ENCODE peak calls at places on chromosomes 6 and 20, in four cellular contexts. N, A, Z and P are unnamed samples.

GRCh38 chr6:159984268-159984786 is 15.4 kb downstream of the IGF2R start:
- DNase-seq in N (no peak), A (no peak), Z (no peak), P (no peak)

GRCh38 chr6:159074866-159075265 is 30.1 kb upstream of the TAGAP start:
- DNase-seq in N (no peak), A (no peak), Z (no peak), P (no peak)

GRCh38 chr6:28589234-28589951 is 63.7 kb downstream of the GPX5 start:
- DNase-seq in N (peak), A (peak), Z (peak), P (no peak)

GRCh38 chr6:170448317-170448716 is 104.8 kb downstream of the PSMB1 start:
- DNase-seq in N (no peak), A (no peak), Z (no peak), P (no peak)

GRCh38 chr6:166930354-166930891 is 25.9 kb downstream of the RNASET2 start:
- DNase-seq in N (no peak), A (no peak), Z (no peak), P (no peak)

GRCh38 chr20:31698803-31699718 is 23.6 kb downstream of the BCL2L1 start:
- DNase-seq in N (peak), A (peak), Z (peak), P (peak)

GRCh38 chr20:17430515-17430914 is 100.7 kb downstream of the BFSP1 start:
- DNase-seq in N (no peak), A (no peak), Z (no peak), P (no peak)

GRCh38 chr20:33915726-33916331 is 77.9 kb upstream of the RALY start:
- DNase-seq in N (peak), A (peak), Z (no peak), P (no peak)

GRCh38 chr20:36827541-36828279 is 48.2 kb upstream of the TLDC2 start:
- DNase-seq in N (no peak), A (no peak), Z (no peak), P (no peak)

GRCh38 chr6:116631379-116631990 is 15.2 kb downstream of the RSPH4A start:
- DNase-seq in N (no peak), A (no peak), Z (no peak), P (no peak)
- H3K4me3 ChIP-seq in N (no peak), A (no peak), Z (no peak), P (no peak)

GRCh38 chr6:16239798-16240123 is 1.4 kb downstream of the GMPR start:
- DNase-seq in N (peak), A (no peak), Z (no peak), P (no peak)

GRCh38 chr6:16238658-16239089 is 287 bp downstream of the GMPR start:
- DNase-seq in N (no peak), A (no peak), Z (no peak), P (no peak)

GRCh38 chr6:16238057-16238657 is at the start of gene GMPR:
- DNase-seq in N (peak), A (peak), Z (peak), P (peak)

GRCh38 chr6:16240618-16241320 is 2.4 kb downstream of the GMPR start:
- DNase-seq in N (no peak), A (no peak), Z (no peak), P (no peak)

DNA sequence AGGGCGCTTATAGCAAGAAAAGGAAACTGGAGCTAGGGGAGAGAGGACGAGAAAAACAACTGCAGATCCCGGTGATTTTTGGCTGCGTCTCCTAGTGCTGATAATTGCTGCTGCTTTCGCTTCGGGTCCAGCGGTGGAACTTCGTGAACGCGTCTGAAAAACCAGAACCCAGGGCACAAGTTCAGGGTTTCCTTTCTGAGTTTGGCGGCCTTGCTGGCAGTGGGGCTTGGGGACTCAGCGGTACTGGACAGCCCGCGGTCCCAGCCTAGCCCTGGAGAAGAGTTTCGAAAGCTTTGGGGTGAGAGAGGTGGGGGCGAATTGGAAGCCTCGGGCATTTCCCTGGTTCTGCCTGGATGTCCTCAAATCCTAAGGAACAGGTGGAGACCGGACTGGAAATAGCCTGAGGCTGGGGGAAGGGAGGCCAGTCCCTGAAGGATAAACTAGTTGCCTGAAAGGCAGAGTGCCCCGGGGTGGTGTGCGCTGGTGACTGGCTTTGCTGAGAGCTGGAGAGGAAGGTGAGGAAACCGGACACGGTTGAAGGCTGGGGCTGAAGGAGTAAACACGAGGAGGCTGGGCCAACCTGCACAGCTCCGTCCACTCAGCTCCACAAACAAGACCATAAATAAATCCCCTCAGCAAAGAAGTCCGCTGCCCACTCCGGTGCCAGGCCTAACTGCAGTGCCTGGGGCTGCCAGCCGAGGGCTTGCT is 857 bp downstream of the GMPR start:
- DNase-seq in N (no peak), A (peak), Z (peak), P (no peak)
- TF ChIP-seq POLR2AphosphoS5 in N (peak), A (peak), Z (no peak), P (peak)

DNA sequence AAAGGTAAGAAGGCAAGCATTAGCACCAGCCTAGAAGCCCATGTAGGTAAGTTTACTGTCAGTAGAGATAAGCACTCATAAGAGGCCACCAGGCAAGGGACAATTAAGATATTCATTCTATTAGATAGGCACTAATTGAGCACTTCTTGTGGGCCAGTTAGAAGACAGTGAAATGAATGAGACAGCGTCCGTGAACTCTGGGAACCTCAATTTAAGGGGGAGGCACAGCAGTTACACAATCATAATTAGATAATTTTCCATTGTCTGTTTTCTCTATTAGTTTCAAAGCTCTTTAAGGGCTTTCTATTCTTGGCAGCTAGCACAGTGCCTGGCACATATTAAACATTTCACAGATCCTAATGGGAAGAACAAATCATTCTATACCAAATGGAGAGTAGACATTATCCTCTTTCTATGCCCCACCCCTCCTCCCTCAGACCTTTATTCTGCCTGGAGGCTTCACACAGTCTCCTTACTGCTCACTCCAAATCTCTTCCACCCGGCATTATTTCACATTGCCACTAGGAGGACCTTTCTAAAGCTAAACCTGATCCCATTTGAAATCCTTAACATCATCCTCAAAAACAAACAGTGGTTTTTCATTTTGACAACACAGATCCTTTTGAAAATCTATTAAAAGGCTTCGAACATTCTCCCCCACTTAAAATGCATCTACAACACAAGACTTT is 529.6 kb downstream of the ADGRB3 start:
- DNase-seq in N (no peak), A (no peak), Z (no peak), P (no peak)
- TF ChIP-seq CTCF in N (no peak), A (no peak), Z (no peak), P (no peak)

GRCh38 chr6:1554241-1554880 is 55.4 kb upstream of the FOXC1 start:
- DNase-seq in N (no peak), A (no peak), Z (no peak), P (no peak)
- H3K4me3 ChIP-seq in N (no peak), A (peak), Z (no peak), P (peak)

GRCh38 chr6:43334466-43335095 is 26.0 kb upstream of the CRIP3 start:
- DNase-seq in N (peak), A (no peak), Z (peak), P (no peak)
- TF ChIP-seq POLR2AphosphoS5 in N (no peak), A (no peak), Z (no peak), P (no peak)

GRCh38 chr6:5036309-5036708 is 32.5 kb upstream of the RPP40 start:
- DNase-seq in N (peak), A (peak), Z (peak), P (no peak)
- TF ChIP-seq CTCF in N (no peak), A (no peak), Z (no peak), P (no peak)

GRCh38 chr20:43915209-43916072 is 789 bp downstream of the TOX2 start:
- DNase-seq in N (no peak), A (peak), Z (peak), P (no peak)
- H3K4me3 ChIP-seq in N (peak), A (peak), Z (peak), P (peak)

DNA sequence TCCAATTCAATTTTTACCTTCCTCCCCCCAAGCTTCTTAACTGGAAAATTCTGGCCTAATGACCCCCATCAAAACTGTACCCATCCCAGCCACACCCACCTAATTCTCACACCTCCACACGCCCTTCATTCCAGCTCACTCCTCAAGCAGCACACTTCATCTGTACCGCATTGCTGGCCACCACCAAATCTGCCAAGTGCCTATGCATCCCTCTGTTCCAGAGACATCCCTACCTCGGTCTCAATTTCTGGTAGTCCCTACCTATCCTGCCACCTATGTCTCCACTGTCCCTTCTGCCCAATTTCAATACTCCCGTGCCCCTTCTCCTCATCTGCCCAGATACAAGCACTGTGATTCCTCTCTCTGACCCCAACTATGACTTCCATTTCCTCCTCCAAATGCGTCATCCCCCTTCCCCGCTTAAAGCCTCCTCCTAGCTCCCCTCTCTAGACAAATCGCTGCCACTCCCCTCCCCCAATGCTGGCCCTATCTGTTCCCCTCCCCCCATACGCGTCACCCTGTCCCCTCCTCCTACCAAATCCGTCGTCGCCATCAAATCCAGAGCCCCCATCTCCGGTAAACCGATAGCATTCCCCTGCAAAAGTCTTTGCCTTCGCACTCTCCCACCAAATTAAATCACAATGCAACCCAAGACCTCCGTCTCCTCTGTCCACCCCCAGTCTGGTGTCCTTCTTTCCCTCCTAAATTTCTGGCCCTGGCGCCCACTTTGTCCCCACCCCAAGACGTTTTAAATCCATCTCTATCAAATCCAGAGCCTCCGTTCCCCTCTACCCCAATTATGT is 1.2 kb downstream of the MTCH1 start:
- DNase-seq in N (peak), A (peak), Z (peak), P (no peak)
- TF ChIP-seq POLR2AphosphoS5 in N (no peak), A (no peak), Z (no peak), P (no peak)

DNA sequence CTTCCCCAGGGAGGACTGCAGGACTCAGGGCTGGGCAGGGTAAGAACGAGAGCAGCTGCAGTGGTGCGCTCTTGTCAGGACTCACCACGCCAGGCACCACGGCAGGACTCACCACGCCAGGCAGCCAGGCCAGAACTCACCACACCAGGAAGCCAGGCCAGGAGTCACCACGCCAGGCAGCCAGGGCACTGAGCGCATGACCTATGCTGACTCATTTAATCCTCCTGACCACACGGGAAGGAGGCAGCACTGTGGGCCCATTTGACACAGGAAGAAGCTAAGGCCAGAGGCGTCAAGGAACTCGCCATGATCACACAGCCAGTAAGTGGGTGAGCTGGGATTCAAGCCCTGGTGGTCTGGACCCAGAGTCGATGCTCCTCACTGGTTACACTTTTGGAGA is 189.3 kb downstream of the PREX1 start:
- DNase-seq in N (peak), A (no peak), Z (peak), P (no peak)
- TF ChIP-seq CTCF in N (no peak), A (no peak), Z (no peak), P (no peak)

GRCh38 chr20:51563141-51563596 is 20.6 kb upstream of the NFATC2 start:
- DNase-seq in N (no peak), A (peak), Z (no peak), P (no peak)

GRCh38 chr20:51562027-51562333 is 19.5 kb upstream of the NFATC2 start:
- DNase-seq in N (no peak), A (no peak), Z (no peak), P (no peak)

GRCh38 chr20:51562334-51563140 is 20.0 kb upstream of the NFATC2 start:
- DNase-seq in N (peak), A (peak), Z (peak), P (peak)

GRCh38 chr20:51565298-51565697 is 22.8 kb upstream of the NFATC2 start:
- DNase-seq in N (no peak), A (no peak), Z (no peak), P (no peak)

GRCh38 chr20:51563597-51564332 is 21.2 kb upstream of the NFATC2 start:
- DNase-seq in N (peak), A (peak), Z (peak), P (no peak)
- H3K4me3 ChIP-seq in N (peak), A (no peak), Z (no peak), P (peak)